ENCODE peak calls at places on chromosomes 13 and 19, in nine cellular contexts. B, V, R, C, L, M, J, K and S are unnamed samples.

GRCh38 chr13:45367995-45368394 is 27.0 kb upstream of the TPT1 start:
- DNase-seq in B (no peak), V (no peak), R (no peak), C (no peak), L (no peak), M (no peak), J (no peak), K (no peak), S (no peak)

GRCh38 chr13:43132228-43132627 is 108.8 kb downstream of the DNAJC15 start:
- DNase-seq in B (no peak), V (no peak), R (peak; percentile 32), C (no peak), L (peak; percentile 53), M (no peak), J (peak; percentile 27), K (no peak), S (peak; percentile 52)

GRCh38 chr13:108276060-108276459 is 6.5 kb downstream of the TNFSF13B start:
- DNase-seq in B (no peak), V (no peak), R (no peak), C (no peak), L (no peak), M (no peak), J (no peak), K (peak; percentile 53), S (peak; percentile 19)

GRCh38 chr13:21583496-21583895 is 20.5 kb downstream of the MICU2 start:
- DNase-seq in B (no peak), V (no peak), R (no peak), C (no peak), L (peak; percentile 51), M (no peak), J (no peak), K (no peak), S (peak; percentile 42)

GRCh38 chr13:99564389-99564788 is 63.1 kb downstream of the TM9SF2 start:
- DNase-seq in B (no peak), V (no peak), R (no peak), C (no peak), L (no peak), M (no peak), J (no peak), K (no peak), S (peak; percentile 70)

GRCh38 chr13:112449545-112449930 is 73.4 kb downstream of the SPACA7 start:
- DNase-seq in B (no peak), V (no peak), R (no peak), C (no peak), L (no peak), M (peak; percentile 19), J (no peak), K (peak; percentile 12), S (no peak)

GRCh38 chr19:54390942-54391577 is 24.2 kb upstream of the TTYH1 start:
- DNase-seq in B (no peak), V (peak; percentile 64), R (peak; percentile 55), C (peak; percentile 56), L (peak; percentile 53), M (no peak), J (peak; percentile 11), K (peak; percentile 29), S (peak; percentile 60)

GRCh38 chr19:41657157-41657556 is 30.3 kb upstream of the CEACAM4 start:
- DNase-seq in B (no peak), V (peak; percentile 69), R (no peak), C (no peak), L (no peak), M (no peak), J (no peak), K (peak; percentile 52), S (no peak)

GRCh38 chr19:20359933-20360720 is 193.1 kb downstream of the ZNF486 start:
- DNase-seq in B (no peak), V (no peak), R (peak; percentile 69), C (no peak), L (no peak), M (no peak), J (peak; percentile 12), K (no peak), S (no peak)

GRCh38 chr19:2719910-2720776 is 1.0 kb downstream of the DIRAS1 start:
- DNase-seq in B (no peak), V (no peak), R (no peak), C (no peak), L (no peak), M (no peak), J (no peak), K (no peak), S (no peak)

GRCh38 chr13:33815011-33815550 is 2.9 kb upstream of the RFC3 start:
- DNase-seq in B (no peak), V (no peak), R (no peak), C (no peak), L (no peak), M (no peak), J (no peak), K (no peak), S (no peak)
- TF ChIP-seq CTCF in B (no peak), V (no peak), R (no peak), C (no peak), L (no peak), M (no peak), J (no peak), K (no peak), S (no peak)

GRCh38 chr13:110408286-110408685 is 101.2 kb downstream of the COL4A2 start:
- DNase-seq in B (no peak), V (no peak), R (no peak), C (no peak), L (no peak), M (no peak), J (no peak), K (no peak), S (no peak)

GRCh38 chr13:110411316-110412105 is 104.4 kb downstream of the COL4A2 start:
- DNase-seq in B (no peak), V (no peak), R (no peak), C (no peak), L (no peak), M (no peak), J (no peak), K (no peak), S (no peak)

GRCh38 chr13:110410000-110410399 is 102.9 kb downstream of the COL4A2 start:
- DNase-seq in B (no peak), V (no peak), R (no peak), C (no peak), L (no peak), M (no peak), J (no peak), K (no peak), S (no peak)

GRCh38 chr13:110410906-110411305 is 103.8 kb downstream of the COL4A2 start:
- DNase-seq in B (no peak), V (no peak), R (no peak), C (no peak), L (no peak), M (no peak), J (no peak), K (no peak), S (no peak)

GRCh38 chr13:110409581-110409992 is 102.5 kb downstream of the COL4A2 start:
- DNase-seq in B (no peak), V (no peak), R (no peak), C (no peak), L (peak; percentile 94), M (no peak), J (no peak), K (no peak), S (peak; percentile 90)
- H3K4me3 ChIP-seq in B (no peak overlapping the region), V (no peak overlapping the region), R (no peak overlapping the region), C (no peak overlapping the region), L (no peak overlapping the region), M (no peak overlapping the region), J (no peak overlapping the region), K (no peak overlapping the region), S (no peak overlapping the region)

GRCh38 chr19:10259162-10259905 is 7.3 kb downstream of the MRPL4 start:
- DNase-seq in B (peak; percentile 83), V (peak; percentile 81), R (peak; percentile 93), C (peak; percentile 68), L (peak; percentile 76), M (peak; percentile 93), J (peak; percentile 66), K (peak; percentile 94), S (peak; percentile 83)
- TF ChIP-seq CTCF in B (peak; percentile 42), V (peak; percentile 68), R (peak; percentile 79), C (peak; percentile 58), L (peak; percentile 79), M (peak; percentile 85), J (peak; percentile 24), K (peak; percentile 82), S (peak; percentile 80)

DNA sequence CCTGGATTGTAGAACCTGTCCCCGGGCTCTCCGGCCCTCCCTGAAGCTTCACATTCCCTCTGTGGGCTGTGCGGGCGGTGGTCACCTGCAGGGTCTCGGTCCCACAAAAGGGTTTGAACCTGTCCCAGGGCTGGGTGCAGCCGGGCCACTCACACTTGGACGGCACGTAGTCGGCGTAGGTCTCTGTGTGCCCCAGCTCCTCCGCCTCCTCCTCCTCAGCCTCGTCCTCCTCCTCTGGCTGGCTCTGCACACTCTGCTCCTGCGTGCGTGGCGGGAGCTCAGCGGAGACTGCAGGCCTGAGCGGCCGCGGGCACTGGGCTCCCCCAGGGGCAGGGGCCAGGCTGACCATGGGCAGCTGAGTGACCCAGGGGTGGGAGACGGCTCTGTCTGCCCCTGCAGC is 19.6 kb downstream of the GPX4 start:
- DNase-seq in B (no peak), V (no peak), R (no peak), C (no peak), L (no peak), M (no peak), J (no peak), K (no peak), S (no peak)
- H3K4me3 ChIP-seq in B (no peak overlapping the region), V (no peak overlapping the region), R (no peak overlapping the region), C (no peak overlapping the region), L (no peak overlapping the region), M (no peak overlapping the region), J (no peak overlapping the region), K (no peak overlapping the region), S (no peak overlapping the region)

DNA sequence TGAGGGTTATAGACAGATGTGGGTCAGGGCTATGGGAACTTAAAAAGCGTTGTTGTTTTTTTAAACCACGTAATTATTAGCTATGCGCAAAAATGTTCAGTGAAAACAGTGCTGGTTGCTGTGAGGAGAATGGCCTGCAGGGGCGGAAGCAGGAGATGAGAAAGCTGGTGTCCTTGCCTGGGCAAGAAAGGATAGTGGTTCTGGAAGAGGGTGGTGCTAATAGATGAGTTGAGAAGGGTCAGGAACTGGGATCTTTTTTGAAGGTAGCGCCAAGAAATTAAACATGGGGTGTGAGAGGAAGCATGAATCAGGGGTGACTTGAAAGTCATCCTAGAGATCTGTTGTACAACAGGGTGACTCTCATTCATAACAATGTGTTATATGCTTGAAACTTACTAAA is 4.8 kb upstream of the SMG9 start:
- DNase-seq in B (no peak), V (no peak), R (no peak), C (no peak), L (peak; percentile 80), M (no peak), J (no peak), K (no peak), S (peak; percentile 44)
- TF ChIP-seq CTCF in B (no peak), V (no peak), R (peak; percentile 2), C (no peak), L (peak; percentile 70), M (no peak), J (no peak), K (no peak), S (peak; percentile 53)

DNA sequence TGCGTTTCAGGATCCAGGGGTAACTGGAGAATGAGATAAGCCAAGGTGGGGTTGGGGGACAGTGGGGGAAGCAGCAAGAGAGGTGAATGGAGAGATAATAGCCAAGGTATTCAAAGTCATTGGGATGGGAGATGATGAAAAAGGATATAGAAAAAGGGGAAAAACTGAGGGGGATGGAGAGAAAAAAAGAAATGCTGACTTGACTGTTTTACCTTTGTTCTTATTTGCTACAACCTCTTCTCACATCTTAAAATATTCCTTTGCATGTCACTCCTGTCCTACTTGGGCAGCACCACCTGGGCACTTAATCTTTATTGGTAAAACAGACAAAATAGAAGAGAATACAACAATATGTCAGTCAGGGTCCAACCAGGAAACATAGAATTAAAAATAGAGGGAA is 56.0 kb upstream of the FNDC3A start:
- DNase-seq in B (no peak), V (no peak), R (no peak), C (no peak), L (no peak), M (no peak), J (no peak), K (no peak), S (no peak)
- H3K4me3 ChIP-seq in B (no peak overlapping the region), V (no peak overlapping the region), R (no peak overlapping the region), C (no peak overlapping the region), L (no peak overlapping the region), M (no peak overlapping the region), J (no peak overlapping the region), K (no peak overlapping the region), S (no peak overlapping the region)